ENCODE peak calls at places on chromosomes 13 and 19, in ten cellular contexts. One of them, this sample, is unnamed. For H3K4me1 and H3K36me3, the result is how much of the 10 kb centered on the place peaks cover.

GRCh38 chr19:46609511-46610412 is 8.6 kb downstream of the CALM3 start:
- DNase-seq in thoracic aorta: no peak
- DNase-seq in PC-3: no peak
- DNase-seq in upper lobe of right lung: peak
- DNase-seq in suprapubic skin: peak
- DNase-seq in psoas muscle: no peak
- DNase-seq in left lung: peak
- DNase-seq in stomach: no peak
- DNase-seq in BE2C: no peak
- DNase-seq in neural progenitor cell: no peak
- DNase-seq in this sample: no peak

GRCh38 chr19:28075229-28075628 is 1137.7 kb downstream of the UQCRFS1 start:
- DNase-seq in thoracic aorta: no peak
- DNase-seq in PC-3: no peak
- DNase-seq in upper lobe of right lung: no peak
- DNase-seq in suprapubic skin: no peak
- DNase-seq in psoas muscle: no peak
- DNase-seq in left lung: no peak
- DNase-seq in stomach: no peak
- DNase-seq in BE2C: no peak
- DNase-seq in neural progenitor cell: no peak
- DNase-seq in this sample: no peak

GRCh38 chr13:98324105-98324504 is 147.0 kb upstream of the RNF113B start:
- DNase-seq in thoracic aorta: no peak
- DNase-seq in PC-3: no peak
- DNase-seq in upper lobe of right lung: no peak
- DNase-seq in suprapubic skin: no peak
- DNase-seq in psoas muscle: no peak
- DNase-seq in left lung: no peak
- DNase-seq in stomach: no peak
- DNase-seq in BE2C: no peak
- DNase-seq in neural progenitor cell: no peak
- DNase-seq in this sample: no peak

GRCh38 chr19:18590273-18591272 is 2.0 kb downstream of the REX1BD start:
- DNase-seq in thoracic aorta: no peak
- DNase-seq in PC-3: no peak
- DNase-seq in upper lobe of right lung: peak
- DNase-seq in suprapubic skin: no peak
- DNase-seq in psoas muscle: peak
- DNase-seq in left lung: no peak
- DNase-seq in stomach: no peak
- DNase-seq in BE2C: peak
- DNase-seq in neural progenitor cell: peak
- DNase-seq in this sample: peak

GRCh38 chr13:45196622-45197021 is 4.2 kb downstream of the KCTD4 start:
- DNase-seq in thoracic aorta: no peak
- DNase-seq in PC-3: peak
- DNase-seq in upper lobe of right lung: no peak
- DNase-seq in suprapubic skin: no peak
- DNase-seq in psoas muscle: no peak
- DNase-seq in left lung: no peak
- DNase-seq in stomach: no peak
- DNase-seq in BE2C: no peak
- DNase-seq in neural progenitor cell: no peak
- DNase-seq in this sample: no peak

GRCh38 chr19:10006335-10006708 is 4.0 kb downstream of the COL5A3 start:
- DNase-seq in thoracic aorta: no peak
- DNase-seq in PC-3: no peak
- DNase-seq in upper lobe of right lung: no peak
- DNase-seq in suprapubic skin: no peak
- DNase-seq in psoas muscle: peak
- DNase-seq in left lung: peak
- DNase-seq in stomach: no peak
- DNase-seq in BE2C: no peak
- DNase-seq in neural progenitor cell: no peak
- DNase-seq in this sample: no peak

GRCh38 chr13:47822036-47822435 is 179.0 kb downstream of the SUCLA2 start:
- DNase-seq in thoracic aorta: no peak
- DNase-seq in PC-3: no peak
- DNase-seq in upper lobe of right lung: no peak
- DNase-seq in suprapubic skin: no peak
- DNase-seq in psoas muscle: no peak
- DNase-seq in left lung: no peak
- DNase-seq in stomach: no peak
- DNase-seq in BE2C: no peak
- DNase-seq in neural progenitor cell: no peak
- DNase-seq in this sample: no peak

GRCh38 chr13:53138369-53139036 is 109.9 kb downstream of the OLFM4 start:
- DNase-seq in thoracic aorta: no peak
- DNase-seq in PC-3: no peak
- DNase-seq in upper lobe of right lung: no peak
- DNase-seq in suprapubic skin: peak
- DNase-seq in psoas muscle: peak
- DNase-seq in left lung: no peak
- DNase-seq in stomach: no peak
- DNase-seq in BE2C: no peak
- DNase-seq in neural progenitor cell: no peak
- DNase-seq in this sample: no peak

GRCh38 chr19:28619842-28620429 is 593.0 kb downstream of the UQCRFS1 start:
- DNase-seq in thoracic aorta: no peak
- DNase-seq in PC-3: no peak
- DNase-seq in upper lobe of right lung: no peak
- DNase-seq in suprapubic skin: no peak
- DNase-seq in psoas muscle: no peak
- DNase-seq in left lung: no peak
- DNase-seq in stomach: no peak
- DNase-seq in BE2C: no peak
- DNase-seq in neural progenitor cell: no peak
- DNase-seq in this sample: no peak

GRCh38 chr13:39895254-39895653 is 239.8 kb downstream of the COG6 start:
- DNase-seq in thoracic aorta: no peak
- DNase-seq in PC-3: no peak
- DNase-seq in upper lobe of right lung: no peak
- DNase-seq in suprapubic skin: no peak
- DNase-seq in psoas muscle: no peak
- DNase-seq in left lung: no peak
- DNase-seq in stomach: no peak
- DNase-seq in BE2C: no peak
- DNase-seq in neural progenitor cell: no peak
- DNase-seq in this sample: no peak

GRCh38 chr13:26348966-26349365 is 95.0 kb downstream of the CDK8 start:
- DNase-seq in thoracic aorta: no peak
- DNase-seq in PC-3: no peak
- DNase-seq in upper lobe of right lung: no peak
- DNase-seq in suprapubic skin: no peak
- DNase-seq in psoas muscle: no peak
- DNase-seq in left lung: no peak
- DNase-seq in stomach: no peak
- DNase-seq in BE2C: no peak
- DNase-seq in neural progenitor cell: no peak
- DNase-seq in this sample: no peak

GRCh38 chr13:106536244-106537034 is 977 bp upstream of the EFNB2 start:
- DNase-seq in thoracic aorta: peak
- DNase-seq in PC-3: peak
- DNase-seq in upper lobe of right lung: peak
- DNase-seq in suprapubic skin: peak
- DNase-seq in psoas muscle: peak
- DNase-seq in left lung: peak
- DNase-seq in stomach: peak
- DNase-seq in BE2C: peak
- DNase-seq in neural progenitor cell: peak
- DNase-seq in this sample: peak

GRCh38 chr13:100633461-100633860 is 41.1 kb downstream of the TMTC4 start:
- DNase-seq in thoracic aorta: no peak
- DNase-seq in PC-3: peak
- DNase-seq in upper lobe of right lung: no peak
- DNase-seq in suprapubic skin: no peak
- DNase-seq in psoas muscle: no peak
- DNase-seq in left lung: no peak
- DNase-seq in stomach: no peak
- DNase-seq in BE2C: no peak
- DNase-seq in neural progenitor cell: no peak
- DNase-seq in this sample: no peak

GRCh38 chr13:28459911-28460310 is 35.0 kb downstream of the FLT1 start:
- DNase-seq in thoracic aorta: no peak
- DNase-seq in PC-3: no peak
- DNase-seq in upper lobe of right lung: no peak
- DNase-seq in suprapubic skin: no peak
- DNase-seq in psoas muscle: no peak
- DNase-seq in left lung: no peak
- DNase-seq in stomach: no peak
- DNase-seq in BE2C: no peak
- DNase-seq in neural progenitor cell: no peak
- DNase-seq in this sample: no peak

GRCh38 chr13:91409661-91410060 is 11.2 kb downstream of the GPC5 start:
- DNase-seq in thoracic aorta: no peak
- DNase-seq in PC-3: no peak
- DNase-seq in upper lobe of right lung: no peak
- DNase-seq in suprapubic skin: no peak
- DNase-seq in psoas muscle: no peak
- DNase-seq in left lung: no peak
- DNase-seq in stomach: no peak
- DNase-seq in BE2C: no peak
- DNase-seq in neural progenitor cell: no peak
- DNase-seq in this sample: no peak

GRCh38 chr13:111282997-111283396 is 37.4 kb upstream of the TEX29 start:
- DNase-seq in thoracic aorta: no peak
- DNase-seq in PC-3: no peak
- DNase-seq in upper lobe of right lung: no peak
- DNase-seq in suprapubic skin: no peak
- DNase-seq in psoas muscle: no peak
- DNase-seq in left lung: no peak
- DNase-seq in stomach: no peak
- DNase-seq in BE2C: no peak
- DNase-seq in neural progenitor cell: no peak
- DNase-seq in this sample: no peak
- H3K4me1 ChIP-seq in thoracic aorta: half or more
- H3K4me1 ChIP-seq in PC-3: under half
- H3K4me1 ChIP-seq in upper lobe of right lung: under half
- H3K4me1 ChIP-seq in suprapubic skin: under half
- H3K4me1 ChIP-seq in psoas muscle: under half
- H3K4me1 ChIP-seq in left lung: under half
- H3K4me1 ChIP-seq in stomach: under half
- H3K4me1 ChIP-seq in BE2C: under half
- H3K4me1 ChIP-seq in neural progenitor cell: under half
- H3K4me1 ChIP-seq in this sample: under half

GRCh38 chr19:14463747-14464146 is 11.4 kb downstream of the PTGER1 start:
- DNase-seq in thoracic aorta: no peak
- DNase-seq in PC-3: no peak
- DNase-seq in upper lobe of right lung: no peak
- DNase-seq in suprapubic skin: no peak
- DNase-seq in psoas muscle: no peak
- DNase-seq in left lung: no peak
- DNase-seq in stomach: no peak
- DNase-seq in BE2C: no peak
- DNase-seq in neural progenitor cell: no peak
- DNase-seq in this sample: no peak
- H3K36me3 ChIP-seq in thoracic aorta: half or more
- H3K36me3 ChIP-seq in PC-3: under half
- H3K36me3 ChIP-seq in upper lobe of right lung: half or more
- H3K36me3 ChIP-seq in suprapubic skin: half or more
- H3K36me3 ChIP-seq in psoas muscle: under half
- H3K36me3 ChIP-seq in left lung: half or more
- H3K36me3 ChIP-seq in stomach: half or more
- H3K36me3 ChIP-seq in BE2C: under half
- H3K36me3 ChIP-seq in neural progenitor cell: under half
- H3K36me3 ChIP-seq in this sample: under half

GRCh38 chr19:39405930-39406655 is 554 bp upstream of the ZFP36 start:
- DNase-seq in thoracic aorta: peak
- DNase-seq in PC-3: no peak
- DNase-seq in upper lobe of right lung: no peak
- DNase-seq in suprapubic skin: no peak
- DNase-seq in psoas muscle: peak
- DNase-seq in left lung: no peak
- DNase-seq in stomach: no peak
- DNase-seq in BE2C: no peak
- DNase-seq in neural progenitor cell: no peak
- DNase-seq in this sample: no peak

GRCh38 chr19:39405261-39405912 is 1.3 kb upstream of the ZFP36 start:
- DNase-seq in thoracic aorta: no peak
- DNase-seq in PC-3: no peak
- DNase-seq in upper lobe of right lung: no peak
- DNase-seq in suprapubic skin: no peak
- DNase-seq in psoas muscle: no peak
- DNase-seq in left lung: no peak
- DNase-seq in stomach: no peak
- DNase-seq in BE2C: no peak
- DNase-seq in neural progenitor cell: no peak
- DNase-seq in this sample: no peak

GRCh38 chr19:39407394-39407643 is 672 bp downstream of the ZFP36 start:
- DNase-seq in thoracic aorta: no peak
- DNase-seq in PC-3: no peak
- DNase-seq in upper lobe of right lung: no peak
- DNase-seq in suprapubic skin: no peak
- DNase-seq in psoas muscle: no peak
- DNase-seq in left lung: no peak
- DNase-seq in stomach: no peak
- DNase-seq in BE2C: no peak
- DNase-seq in neural progenitor cell: no peak
- DNase-seq in this sample: no peak

GRCh38 chr19:39407644-39408391 is 1.2 kb downstream of the ZFP36 start:
- DNase-seq in thoracic aorta: no peak
- DNase-seq in PC-3: peak
- DNase-seq in upper lobe of right lung: peak
- DNase-seq in suprapubic skin: peak
- DNase-seq in psoas muscle: peak
- DNase-seq in left lung: peak
- DNase-seq in stomach: peak
- DNase-seq in BE2C: no peak
- DNase-seq in neural progenitor cell: peak
- DNase-seq in this sample: no peak

GRCh38 chr19:39406656-39407393 is at the start of gene ZFP36:
- DNase-seq in thoracic aorta: peak
- DNase-seq in PC-3: peak
- DNase-seq in upper lobe of right lung: peak
- DNase-seq in suprapubic skin: peak
- DNase-seq in psoas muscle: peak
- DNase-seq in left lung: peak
- DNase-seq in stomach: peak
- DNase-seq in BE2C: peak
- DNase-seq in neural progenitor cell: peak
- DNase-seq in this sample: no peak
- H3K4me1 ChIP-seq in thoracic aorta: under half
- H3K4me1 ChIP-seq in PC-3: half or more
- H3K4me1 ChIP-seq in upper lobe of right lung: under half
- H3K4me1 ChIP-seq in suprapubic skin: half or more
- H3K4me1 ChIP-seq in psoas muscle: under half
- H3K4me1 ChIP-seq in left lung: half or more
- H3K4me1 ChIP-seq in stomach: under half
- H3K4me1 ChIP-seq in BE2C: under half
- H3K4me1 ChIP-seq in neural progenitor cell: under half
- H3K4me1 ChIP-seq in this sample: under half

DNA sequence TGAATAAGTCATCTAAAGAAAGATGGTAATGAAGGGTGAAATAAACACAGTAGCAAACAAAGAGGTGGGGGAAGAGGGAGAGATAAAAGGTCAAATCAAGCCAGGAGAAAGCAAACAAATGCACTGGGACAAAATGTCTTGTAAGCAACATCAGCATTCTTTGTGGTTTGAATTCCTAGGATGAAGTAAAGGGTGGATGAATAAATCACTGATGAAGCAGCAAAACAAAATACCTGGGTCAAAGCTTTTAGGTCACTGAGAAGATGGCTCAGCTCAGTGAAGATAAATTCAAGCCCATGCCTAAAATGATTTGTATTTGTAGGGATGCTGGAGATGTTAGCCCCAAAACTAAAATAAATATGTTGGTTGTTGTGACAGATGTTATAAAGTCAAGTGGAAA is 86.5 kb upstream of the FBXL3 start:
- DNase-seq in thoracic aorta: no peak
- DNase-seq in PC-3: no peak
- DNase-seq in upper lobe of right lung: no peak
- DNase-seq in suprapubic skin: no peak
- DNase-seq in psoas muscle: no peak
- DNase-seq in left lung: no peak
- DNase-seq in stomach: no peak
- DNase-seq in BE2C: no peak
- DNase-seq in neural progenitor cell: no peak
- DNase-seq in this sample: no peak
- H3K36me3 ChIP-seq in thoracic aorta: under half
- H3K36me3 ChIP-seq in PC-3: under half
- H3K36me3 ChIP-seq in upper lobe of right lung: under half
- H3K36me3 ChIP-seq in suprapubic skin: under half
- H3K36me3 ChIP-seq in psoas muscle: under half
- H3K36me3 ChIP-seq in left lung: under half
- H3K36me3 ChIP-seq in stomach: under half
- H3K36me3 ChIP-seq in BE2C: under half
- H3K36me3 ChIP-seq in neural progenitor cell: under half
- H3K36me3 ChIP-seq in this sample: under half

This sample was measured in RWPE2.